ENCODE peak calls at places on chromosomes 1 and 21, in four cellular contexts. One of them, this sample, is unnamed.
A peak's percentile ranks its signal among the peaks of the same experiment; 100 is the strongest.

GRCh38 chr1:172383541-172383940 is 36.9 kb upstream of the C1orf105 start:
- DNase-seq in uterus: no peak
- DNase-seq in NCI-H1417: no peak
- DNase-seq in NCI-H1105: no peak
- DNase-seq in this sample: no peak

GRCh38 chr1:84691139-84691783 is 1.0 kb upstream of the SSX2IP start:
- DNase-seq in uterus: no peak
- DNase-seq in NCI-H1105: peak; percentile 2
- DNase-seq in NCI-H1417: peak; percentile 81
- DNase-seq in this sample: no peak

GRCh38 chr1:47722101-47722500 is 275.1 kb downstream of the TRABD2B start:
- DNase-seq in NCI-H1105: no peak
- DNase-seq in uterus: no peak
- DNase-seq in NCI-H1417: no peak
- DNase-seq in this sample: no peak

GRCh38 chr1:161258439-161259386 is at the start of gene PCP4L1:
- DNase-seq in NCI-H1105: peak; percentile 66
- DNase-seq in uterus: no peak
- DNase-seq in NCI-H1417: peak; percentile 66
- DNase-seq in this sample: peak; percentile 88

GRCh38 chr1:167446946-167447345 is 71.4 kb downstream of the CD247 start:
- DNase-seq in uterus: no peak
- DNase-seq in NCI-H1105: no peak
- DNase-seq in NCI-H1417: no peak
- DNase-seq in this sample: no peak

GRCh38 chr1:234609528-234610042 is 393 bp downstream of the IRF2BP2 start:
- DNase-seq in NCI-H1105: no peak
- DNase-seq in NCI-H1417: no peak
- DNase-seq in uterus: no peak
- DNase-seq in this sample: no peak

GRCh38 chr1:39238476-39238875 is 34.0 kb downstream of the MACF1 start:
- DNase-seq in uterus: peak; percentile 36
- DNase-seq in NCI-H1105: no peak
- DNase-seq in NCI-H1417: no peak
- DNase-seq in this sample: no peak

GRCh38 chr1:43569175-43569574 is 38.5 kb downstream of the PTPRF start:
- DNase-seq in NCI-H1417: no peak
- DNase-seq in uterus: no peak
- DNase-seq in NCI-H1105: no peak
- DNase-seq in this sample: no peak

GRCh38 chr1:182488803-182489202 is 38.9 kb downstream of the RGSL1 start:
- DNase-seq in uterus: no peak
- DNase-seq in NCI-H1105: no peak
- DNase-seq in NCI-H1417: no peak
- DNase-seq in this sample: no peak

GRCh38 chr1:182259229-182259872 is 132.2 kb downstream of the GLUL start:
- DNase-seq in NCI-H1417: no peak
- DNase-seq in NCI-H1105: no peak
- DNase-seq in uterus: no peak
- DNase-seq in this sample: no peak

GRCh38 chr1:201216395-201217085 is 25.9 kb downstream of the IGFN1 start:
- DNase-seq in NCI-H1105: no peak
- DNase-seq in NCI-H1417: no peak
- DNase-seq in uterus: peak; percentile 6
- DNase-seq in this sample: no peak

GRCh38 chr1:47991698-47992097 is 5.5 kb downstream of the TRABD2B start:
- DNase-seq in NCI-H1417: no peak
- DNase-seq in NCI-H1105: no peak
- DNase-seq in uterus: no peak
- DNase-seq in this sample: no peak

GRCh38 chr1:41633764-41634163 is 149.3 kb upstream of the EDN2 start:
- DNase-seq in NCI-H1105: no peak
- DNase-seq in NCI-H1417: no peak
- DNase-seq in uterus: no peak
- DNase-seq in this sample: no peak

GRCh38 chr21:45102391-45102932 is 28.1 kb downstream of the ADARB1 start:
- DNase-seq in uterus: no peak
- DNase-seq in NCI-H1105: no peak
- DNase-seq in NCI-H1417: no peak
- DNase-seq in this sample: no peak

This sample was measured in iPS DF 19.7.